ENCODE peak calls at places on chromosomes 7 and 10, in six cellular contexts. S is anterior cingulate cortex, G is NCI-H69, J is stomach, N is GM19239, Y is mesenteric fat pad. E is an unnamed sample.

GRCh38 chr10:124888262-124888661 is 53.7 kb upstream of the ZRANB1 start:
- DNase-seq in S (no peak), G (no peak), J (no peak), N (no peak), Y (no peak), E (no peak)

GRCh38 chr7:74203157-74203556 is 6.6 kb upstream of the LAT2 start:
- DNase-seq in S (no peak), G (no peak), J (peak; percentile 43), N (no peak), Y (no peak), E (peak; percentile 38)

GRCh38 chr10:22252801-22253577 is 35.2 kb upstream of the EBLN1 start:
- DNase-seq in S (peak; percentile 34), G (no peak), J (peak; percentile 30), N (no peak), Y (no peak), E (peak; percentile 12)

GRCh38 chr10:74923556-74923955 is 97.2 kb downstream of the KAT6B start:
- DNase-seq in S (no peak), G (peak; percentile 56), J (no peak), N (no peak), Y (no peak), E (no peak)

GRCh38 chr10:23047201-23048050 is 48.0 kb upstream of the MSRB2 start:
- DNase-seq in S (no peak), G (no peak), J (no peak), N (no peak), Y (no peak), E (no peak)

GRCh38 chr10:114697061-114697598 is 39.1 kb upstream of the ABLIM1 start:
- DNase-seq in S (peak; percentile 41), G (peak; percentile 35), J (no peak), N (no peak), Y (no peak), E (peak; percentile 13)

GRCh38 chr10:69222157-69223027 is 2.3 kb downstream of the HKDC1 start:
- DNase-seq in S (no peak), G (peak; percentile 45), J (peak; percentile 71), N (peak; percentile 78), Y (no peak), E (peak; percentile 62)

GRCh38 chr10:97517778-97518561 is 19.2 kb downstream of the UBTD1 start:
- DNase-seq in S (no peak), G (peak; percentile 36), J (no peak), N (no peak), Y (no peak), E (no peak)

GRCh38 chr7:138608292-138608691 is 92.9 kb downstream of the SVOPL start:
- DNase-seq in S (no peak), G (no peak), J (no peak), N (no peak), Y (no peak), E (no peak)

GRCh38 chr7:131586259-131586658 is 29.8 kb upstream of the PODXL start:
- DNase-seq in S (no peak), G (no peak), J (peak; percentile 44), N (no peak), Y (no peak), E (no peak)

GRCh38 chr10:89921422-89921821 is 220.0 kb downstream of the KIF20B start:
- DNase-seq in S (no peak), G (no peak), J (no peak), N (no peak), Y (no peak), E (no peak)

GRCh38 chr7:100034871-100035510 is 14.6 kb upstream of the ZSCAN21 start:
- DNase-seq in S (no peak), G (no peak), J (no peak), N (no peak), Y (no peak), E (no peak)

GRCh38 chr7:106217089-106217542 is 67.7 kb downstream of the NAMPT start:
- DNase-seq in S (no peak), G (peak; percentile 42), J (peak; percentile 84), N (no peak), Y (no peak), E (peak; percentile 89)

GRCh38 chr10:93993782-93994668 is at the start of gene PLCE1:
- DNase-seq in S (peak; percentile 29), G (peak; percentile 58), J (peak; percentile 70), N (no peak), Y (no peak), E (peak; percentile 23)